ENCODE peak calls at places on chromosomes 13 and 19, in eight cellular contexts. P, M, T, O, B, K, L and Z are unnamed samples.

GRCh38 chr19:50835785-50836542 is 2.6 kb upstream of the KLK15 start:
- DNase-seq in P (peak), M (peak), T (peak), O (peak), B (peak), K (peak), L (peak), Z (peak)

GRCh38 chr13:39273953-39274352 is 235.7 kb downstream of the NHLRC3 start:
- DNase-seq in P (peak), M (peak), T (no peak), O (peak), B (no peak), K (peak), L (no peak), Z (peak)

GRCh38 chr13:94994506-94994905 is 282.2 kb upstream of the SOX21 start:
- DNase-seq in P (no peak), M (no peak), T (no peak), O (no peak), B (no peak), K (no peak), L (no peak), Z (no peak)

GRCh38 chr19:7933411-7933810 is 7.5 kb upstream of the CTXN1 start:
- DNase-seq in P (no peak), M (no peak), T (no peak), O (no peak), B (peak), K (peak), L (no peak), Z (no peak)

GRCh38 chr19:55638864-55639359 is 1.9 kb upstream of the ZNF580 start:
- DNase-seq in P (peak), M (peak), T (no peak), O (peak), B (peak), K (peak), L (peak), Z (no peak)

GRCh38 chr19:45016388-45017314 is 15.4 kb downstream of the RELB start:
- DNase-seq in P (peak), M (peak), T (peak), O (peak), B (peak), K (peak), L (peak), Z (peak)

GRCh38 chr19:46587861-46588260 is 13.3 kb upstream of the CALM3 start:
- DNase-seq in P (no peak), M (no peak), T (no peak), O (no peak), B (no peak), K (no peak), L (no peak), Z (no peak)

GRCh38 chr13:75934889-75935288 is 298.8 kb downstream of the LMO7 start:
- DNase-seq in P (no peak), M (peak), T (no peak), O (no peak), B (no peak), K (no peak), L (no peak), Z (no peak)

GRCh38 chr19:35444735-35445134 is 3.3 kb upstream of the FFAR2 start:
- DNase-seq in P (no peak), M (no peak), T (no peak), O (no peak), B (no peak), K (no peak), L (no peak), Z (no peak)

GRCh38 chr19:4502282-4503223 is 15.7 kb downstream of the PLIN4 start:
- DNase-seq in P (no peak), M (no peak), T (no peak), O (no peak), B (no peak), K (no peak), L (no peak), Z (no peak)

GRCh38 chr19:989381-990081 is 5.4 kb downstream of the WDR18 start:
- DNase-seq in P (no peak), M (no peak), T (no peak), O (no peak), B (no peak), K (no peak), L (no peak), Z (no peak)

GRCh38 chr13:27997904-27998522 is 9.5 kb upstream of the URAD start:
- DNase-seq in P (peak), M (peak), T (peak), O (peak), B (no peak), K (peak), L (peak), Z (peak)

GRCh38 chr13:38900188-38900587 is 90.4 kb downstream of the STOML3 start:
- DNase-seq in P (peak), M (no peak), T (no peak), O (no peak), B (peak), K (peak), L (no peak), Z (no peak)

GRCh38 chr19:53808710-53809125 is 15.4 kb downstream of the NLRP12 start:
- DNase-seq in P (peak), M (peak), T (peak), O (peak), B (peak), K (peak), L (no peak), Z (peak)

GRCh38 chr19:50601407-50602088 is 33.3 kb upstream of the LRRC4B start:
- DNase-seq in P (no peak), M (no peak), T (no peak), O (no peak), B (no peak), K (no peak), L (no peak), Z (no peak)

GRCh38 chr13:23724196-23724970 is 154.2 kb downstream of the TNFRSF19 start:
- DNase-seq in P (no peak), M (peak), T (no peak), O (no peak), B (no peak), K (peak), L (no peak), Z (no peak)

GRCh38 chr19:4058696-4059492 is 7.8 kb downstream of the ZBTB7A start:
- DNase-seq in P (no peak), M (no peak), T (no peak), O (no peak), B (no peak), K (peak), L (no peak), Z (no peak)

GRCh38 chr13:95254341-95254740 is 46.9 kb downstream of the ABCC4 start:
- DNase-seq in P (no peak), M (peak), T (peak), O (no peak), B (no peak), K (no peak), L (no peak), Z (no peak)

GRCh38 chr13:85586856-85587255 is 212.4 kb downstream of the SLITRK6 start:
- DNase-seq in P (no peak), M (peak), T (no peak), O (no peak), B (no peak), K (no peak), L (no peak), Z (no peak)

GRCh38 chr19:18657590-18658365 is 20.9 kb downstream of the KLHL26 start:
- DNase-seq in P (peak), M (no peak), T (no peak), O (no peak), B (peak), K (peak), L (no peak), Z (peak)

GRCh38 chr13:88802886-88803285 is 1131.7 kb downstream of the SLITRK5 start:
- DNase-seq in P (no peak), M (peak), T (no peak), O (no peak), B (no peak), K (no peak), L (no peak), Z (no peak)

GRCh38 chr19:46618670-46619231 is 6.1 kb downstream of the PTGIR start:
- DNase-seq in P (no peak), M (no peak), T (no peak), O (peak), B (peak), K (no peak), L (no peak), Z (no peak)

GRCh38 chr13:112117955-112118302 is 51.0 kb downstream of the SOX1 start:
- DNase-seq in P (no peak), M (no peak), T (no peak), O (no peak), B (no peak), K (no peak), L (no peak), Z (no peak)

GRCh38 chr13:48478401-48478800 is 54.5 kb downstream of the RCBTB2 start:
- DNase-seq in P (no peak), M (no peak), T (no peak), O (no peak), B (no peak), K (no peak), L (no peak), Z (no peak)

GRCh38 chr13:55652657-55653056 is 1488.1 kb upstream of the PRR20A start:
- DNase-seq in P (peak), M (no peak), T (no peak), O (no peak), B (no peak), K (peak), L (no peak), Z (no peak)

GRCh38 chr13:79395881-79396280 is 10.2 kb downstream of the RBM26 start:
- DNase-seq in P (no peak), M (no peak), T (no peak), O (no peak), B (no peak), K (no peak), L (no peak), Z (no peak)

GRCh38 chr19:19217110-19217509 is 5.4 kb downstream of the NCAN start:
- DNase-seq in P (no peak), M (peak), T (peak), O (peak), B (peak), K (peak), L (peak), Z (no peak)

GRCh38 chr19:16118489-16119033 is 6.9 kb downstream of the RAB8A start:
- DNase-seq in P (no peak), M (no peak), T (no peak), O (peak), B (no peak), K (no peak), L (peak), Z (no peak)

GRCh38 chr19:31648347-31648746 is 299.1 kb upstream of the TSHZ3 start:
- DNase-seq in P (no peak), M (no peak), T (no peak), O (no peak), B (no peak), K (no peak), L (peak), Z (no peak)

GRCh38 chr19:42270346-42271044 is 1.4 kb downstream of the CIC start:
- DNase-seq in P (no peak), M (peak), T (no peak), O (peak), B (peak), K (no peak), L (peak), Z (no peak)

GRCh38 chr19:34666200-34666957 is 10.6 kb downstream of the SCGB2B2 start:
- DNase-seq in P (no peak), M (no peak), T (no peak), O (no peak), B (no peak), K (no peak), L (no peak), Z (no peak)

GRCh38 chr13:49022472-49023144 is 46.9 kb downstream of the FNDC3A start:
- DNase-seq in P (no peak), M (peak), T (no peak), O (no peak), B (no peak), K (no peak), L (no peak), Z (no peak)

GRCh38 chr13:110419391-110419791 is 112.3 kb downstream of the COL4A2 start:
- DNase-seq in P (no peak), M (no peak), T (no peak), O (no peak), B (no peak), K (no peak), L (no peak), Z (no peak)

GRCh38 chr13:32165791-32166190 is 134.2 kb downstream of the FRY start:
- DNase-seq in P (no peak), M (no peak), T (no peak), O (no peak), B (no peak), K (no peak), L (no peak), Z (no peak)

GRCh38 chr13:44231786-44232516 is 141.7 kb upstream of the SERP2 start:
- DNase-seq in P (no peak), M (peak), T (peak), O (no peak), B (no peak), K (peak), L (no peak), Z (peak)

GRCh38 chr19:11736696-11737095 is 2.0 kb downstream of the ZNF823 start:
- DNase-seq in P (no peak), M (peak), T (no peak), O (peak), B (peak), K (peak), L (no peak), Z (peak)
- TF ChIP-seq EZH2phosphoT487 in P (no peak), M (no peak), T (no peak), O (no peak), B (no peak), K (no peak), L (no peak), Z (no peak)

GRCh38 chr13:20801704-20802103 is 27.9 kb upstream of the EEF1AKMT1 start:
- DNase-seq in P (no peak), M (no peak), T (no peak), O (no peak), B (no peak), K (no peak), L (no peak), Z (no peak)

GRCh38 chr13:20803180-20803965 is 29.6 kb upstream of the EEF1AKMT1 start:
- DNase-seq in P (no peak), M (peak), T (no peak), O (no peak), B (no peak), K (no peak), L (no peak), Z (no peak)

GRCh38 chr13:20796791-20797513 is 23.2 kb upstream of the EEF1AKMT1 start:
- DNase-seq in P (no peak), M (peak), T (no peak), O (no peak), B (no peak), K (no peak), L (no peak), Z (no peak)

GRCh38 chr13:20798027-20798426 is 24.3 kb upstream of the EEF1AKMT1 start:
- DNase-seq in P (no peak), M (no peak), T (no peak), O (no peak), B (no peak), K (no peak), L (no peak), Z (no peak)

GRCh38 chr13:20799726-20800416 is 26.1 kb upstream of the EEF1AKMT1 start:
- DNase-seq in P (no peak), M (peak), T (no peak), O (no peak), B (no peak), K (no peak), L (no peak), Z (no peak)
- H3K4me2 ChIP-seq in P (no peak), M (no peak), T (no peak), O (no peak), B (no peak), K (no peak), L (no peak), Z (no peak)

DNA sequence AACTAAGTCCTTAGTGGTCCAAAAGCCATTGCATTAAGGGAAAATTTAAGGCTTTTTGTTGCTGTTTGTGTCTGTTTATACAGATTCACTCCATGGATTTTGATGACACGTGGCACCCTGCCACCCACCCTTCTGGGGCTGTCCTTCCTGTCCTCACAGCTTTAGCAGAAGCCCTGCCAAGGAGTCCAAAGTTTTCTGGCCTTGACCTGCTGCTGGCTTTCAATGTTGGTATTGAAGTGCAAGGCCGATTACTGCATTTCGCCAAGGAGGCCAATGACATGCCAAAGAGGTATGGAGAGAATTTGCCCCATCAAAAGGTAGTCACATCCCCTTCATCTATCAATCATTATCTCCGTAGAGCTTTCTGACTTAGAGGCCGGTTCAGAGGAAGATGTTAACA is 6.9 kb downstream of the ACOD1 start:
- DNase-seq in P (no peak), M (no peak), T (no peak), O (no peak), B (no peak), K (no peak), L (no peak), Z (no peak)
- TF ChIP-seq CTCF in P (no peak), M (no peak), T (no peak), O (no peak), B (no peak), K (no peak), L (no peak), Z (no peak)

DNA sequence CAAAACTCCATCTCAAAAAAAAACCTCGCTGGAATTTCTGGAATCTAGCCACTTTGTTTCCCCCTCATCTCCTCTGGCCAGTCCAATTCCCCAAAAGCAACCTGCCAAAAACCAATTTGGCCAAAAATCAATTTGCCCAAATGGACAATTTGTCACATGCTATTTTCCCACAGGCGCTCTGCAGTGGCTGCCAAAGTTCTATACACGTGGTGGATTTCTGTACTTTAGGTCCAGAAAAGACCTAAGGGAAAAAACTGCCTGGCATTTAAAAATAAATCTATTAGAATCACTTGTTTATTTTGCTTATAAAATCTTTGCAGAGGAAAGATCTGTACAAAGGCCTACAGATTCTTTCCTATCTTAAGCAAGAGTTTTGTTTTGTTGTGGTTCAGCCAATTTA is 79.4 kb downstream of the MAP4K1 start:
- DNase-seq in P (no peak), M (no peak), T (no peak), O (no peak), B (no peak), K (no peak), L (no peak), Z (no peak)
- TF ChIP-seq EZH2phosphoT487 in P (no peak), M (no peak), T (no peak), O (no peak), B (no peak), K (no peak), L (no peak), Z (no peak)

DNA sequence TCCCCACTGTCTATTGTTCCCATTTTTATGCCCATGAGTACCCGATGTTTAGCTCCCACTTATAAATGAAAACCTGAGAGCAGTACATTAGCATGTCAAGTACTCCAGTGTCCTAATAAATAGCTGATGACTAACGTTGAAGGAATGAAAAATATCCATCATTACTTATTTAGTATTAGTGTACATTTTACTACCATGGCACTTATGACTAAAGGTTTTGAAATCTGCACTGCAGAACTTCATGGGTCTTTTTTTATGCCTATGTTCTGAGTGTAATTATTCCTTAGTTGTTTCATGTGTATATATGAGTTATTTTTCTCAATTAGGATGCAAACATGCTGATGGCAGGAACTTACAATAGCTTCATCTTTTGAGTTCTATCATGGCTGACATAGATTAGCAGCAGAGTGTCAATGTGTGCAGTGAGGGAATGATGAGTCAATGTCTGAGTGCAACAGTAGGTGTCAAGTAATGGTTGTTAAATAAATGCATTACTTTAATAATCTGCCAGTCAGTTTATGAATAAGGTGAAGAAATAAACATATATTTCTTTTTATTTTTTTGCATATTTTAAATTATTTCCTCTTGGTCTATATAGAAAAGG is 188.4 kb downstream of the ITGBL1 start:
- DNase-seq in P (no peak), M (peak), T (no peak), O (no peak), B (no peak), K (no peak), L (no peak), Z (no peak)
- H3K4me2 ChIP-seq in P (no peak), M (peak), T (no peak), O (no peak), B (peak), K (no peak), L (no peak), Z (no peak)

GRCh38 chr19:13574933-13575332 is 68.7 kb upstream of the CACNA1A start:
- DNase-seq in P (peak), M (peak), T (peak), O (peak), B (peak), K (peak), L (no peak), Z (no peak)
- TF ChIP-seq CTCF in P (peak), M (peak), T (peak), O (peak), B (peak), K (peak), L (peak), Z (no peak)

GRCh38 chr19:21749090-21749489 is 18.3 kb downstream of the ZNF100 start:
- DNase-seq in P (no peak), M (no peak), T (no peak), O (no peak), B (no peak), K (no peak), L (no peak), Z (no peak)
- TF ChIP-seq EZH2phosphoT487 in P (no peak), M (no peak), T (no peak), O (no peak), B (no peak), K (no peak), L (no peak), Z (no peak)

GRCh38 chr13:91351123-91351522 is 3.6 kb downstream of the MIR17HG start:
- DNase-seq in P (no peak), M (no peak), T (no peak), O (peak), B (no peak), K (no peak), L (no peak), Z (no peak)

GRCh38 chr13:91348906-91349435 is 1.5 kb downstream of the MIR17HG start:
- DNase-seq in P (peak), M (peak), T (peak), O (peak), B (peak), K (peak), L (peak), Z (peak)

GRCh38 chr13:91349992-91350911 is 2.8 kb downstream of the MIR17HG start:
- DNase-seq in P (no peak), M (no peak), T (no peak), O (peak), B (no peak), K (no peak), L (no peak), Z (no peak)

GRCh38 chr13:91353494-91353893 is 6.0 kb downstream of the MIR17HG start:
- DNase-seq in P (no peak), M (no peak), T (no peak), O (peak), B (no peak), K (no peak), L (no peak), Z (no peak)

DNA sequence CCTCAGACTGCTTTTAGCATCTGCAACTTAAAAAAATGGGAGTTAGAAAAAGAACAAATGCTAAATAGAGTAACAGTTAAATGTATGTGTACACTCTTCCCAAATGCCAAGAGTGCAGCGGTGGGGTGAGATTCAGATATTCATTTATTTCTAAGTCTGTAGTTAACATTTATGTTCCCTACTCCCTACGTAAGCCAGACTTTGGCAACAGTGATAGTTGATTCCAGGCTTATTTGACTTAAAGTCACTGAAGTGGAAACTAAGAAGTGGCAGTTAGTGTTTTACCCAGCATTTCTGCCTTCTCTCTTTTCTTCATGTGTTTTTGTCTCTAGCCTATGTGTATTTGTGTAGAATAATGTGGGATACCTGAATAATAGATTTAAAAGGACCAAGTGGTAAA is 4.5 kb downstream of the MIR17HG start:
- DNase-seq in P (peak), M (no peak), T (no peak), O (peak), B (no peak), K (no peak), L (no peak), Z (no peak)
- H3K4me2 ChIP-seq in P (peak), M (peak), T (no peak), O (peak), B (no peak), K (peak), L (no peak), Z (peak)